ENCODE peak calls at places on chromosomes 6 and 20, in eight cellular contexts. R is colonic mucosa, A is gastrocnemius medialis, I is upper lobe of right lung, O is heart right ventricle, B is lung, N is adrenal gland, W is thoracic aorta. Q is an unnamed sample. For H3K27me3, the result is how much of the 10 kb centered on the place peaks cover.

GRCh38 chr6:5203571-5203970 is 57.2 kb downstream of the LYRM4 start:
- DNase-seq in R (no peak), A (no peak), I (no peak), O (no peak), B (no peak), N (no peak), W (no peak), Q (no peak)

GRCh38 chr6:56689114-56689513 is 46.4 kb upstream of the DST start:
- DNase-seq in R (no peak), A (no peak), I (no peak), O (no peak), B (no peak), N (no peak), W (no peak), Q (no peak)

GRCh38 chr6:118146584-118146983 is 239.5 kb downstream of the SLC35F1 start:
- DNase-seq in R (no peak), A (no peak), I (no peak), O (no peak), B (no peak), N (no peak), W (no peak), Q (no peak)

GRCh38 chr6:107698146-107698545 is 126.0 kb downstream of the SCML4 start:
- DNase-seq in R (no peak), A (no peak), I (no peak), O (no peak), B (no peak), N (no peak), W (no peak), Q (peak)

GRCh38 chr6:169589293-169589692 is 112.5 kb downstream of the WDR27 start:
- DNase-seq in R (peak), A (no peak), I (no peak), O (no peak), B (no peak), N (peak), W (no peak), Q (no peak)

GRCh38 chr6:158021814-158022748 is 40.4 kb downstream of the SYNJ2 start:
- DNase-seq in R (no peak), A (no peak), I (peak), O (no peak), B (no peak), N (no peak), W (no peak), Q (no peak)

GRCh38 chr6:83696674-83697073 is 12.2 kb downstream of the SNAP91 start:
- DNase-seq in R (no peak), A (no peak), I (no peak), O (no peak), B (no peak), N (no peak), W (no peak), Q (no peak)

GRCh38 chr6:113719056-113719455 is 138.1 kb upstream of the MARCKS start:
- DNase-seq in R (peak), A (no peak), I (no peak), O (no peak), B (no peak), N (no peak), W (no peak), Q (no peak)

GRCh38 chr6:37699138-37699766 is 1.6 kb upstream of the MDGA1 start:
- DNase-seq in R (no peak), A (no peak), I (no peak), O (no peak), B (no peak), N (peak), W (no peak), Q (no peak)

GRCh38 chr6:4693566-4693965 is 82.6 kb upstream of the CDYL start:
- DNase-seq in R (no peak), A (no peak), I (no peak), O (no peak), B (no peak), N (no peak), W (no peak), Q (no peak)

GRCh38 chr20:56983813-56984212 is 282.6 kb downstream of the BMP7 start:
- DNase-seq in R (no peak), A (no peak), I (no peak), O (no peak), B (no peak), N (no peak), W (no peak), Q (no peak)

GRCh38 chr6:56378507-56378906 is 131.1 kb upstream of the COL21A1 start:
- DNase-seq in R (no peak), A (no peak), I (no peak), O (no peak), B (no peak), N (no peak), W (no peak), Q (no peak)

GRCh38 chr6:131765081-131765852 is 42.6 kb upstream of the ENPP1 start:
- DNase-seq in R (no peak), A (no peak), I (no peak), O (no peak), B (no peak), N (no peak), W (no peak), Q (peak)

GRCh38 chr6:225121-225721 is 67.1 kb upstream of the DUSP22 start:
- DNase-seq in R (no peak), A (no peak), I (peak), O (no peak), B (no peak), N (peak), W (no peak), Q (no peak)

GRCh38 chr20:57658447-57659130 is 38.4 kb upstream of the ZBP1 start:
- DNase-seq in R (peak), A (peak), I (peak), O (no peak), B (no peak), N (peak), W (no peak), Q (no peak)

GRCh38 chr6:148616811-148617210 is 130.0 kb upstream of the UST start:
- DNase-seq in R (no peak), A (no peak), I (no peak), O (no peak), B (no peak), N (no peak), W (no peak), Q (no peak)

GRCh38 chr6:36615018-36615761 is 21.0 kb downstream of the SRSF3 start:
- DNase-seq in R (peak), A (peak), I (no peak), O (no peak), B (no peak), N (peak), W (no peak), Q (no peak)

GRCh38 chr20:34473262-34473883 is 42.8 kb upstream of the DYNLRB1 start:
- DNase-seq in R (peak), A (peak), I (no peak), O (peak), B (no peak), N (peak), W (no peak), Q (no peak)

GRCh38 chr20:13348301-13349239 is 127.5 kb downstream of the ISM1 start:
- DNase-seq in R (no peak), A (no peak), I (no peak), O (no peak), B (no peak), N (no peak), W (no peak), Q (no peak)

GRCh38 chr6:107192739-107193296 is 77.5 kb upstream of the BEND3 start:
- DNase-seq in R (no peak), A (peak), I (no peak), O (no peak), B (no peak), N (no peak), W (no peak), Q (no peak)

GRCh38 chr20:3572151-3572550 is 91.0 kb downstream of the GFRA4 start:
- DNase-seq in R (no peak), A (no peak), I (no peak), O (no peak), B (no peak), N (no peak), W (no peak), Q (no peak)

GRCh38 chr6:140752234-140752633 is 1377.8 kb upstream of the CITED2 start:
- DNase-seq in R (no peak), A (no peak), I (no peak), O (no peak), B (no peak), N (no peak), W (no peak), Q (no peak)

GRCh38 chr20:4918473-4918872 is 82.8 kb downstream of the SLC23A2 start:
- DNase-seq in R (no peak), A (no peak), I (no peak), O (no peak), B (no peak), N (no peak), W (no peak), Q (no peak)

GRCh38 chr6:138371452-138371711 is 6.3 kb upstream of the SMIM28 start:
- DNase-seq in R (no peak), A (no peak), I (no peak), O (no peak), B (no peak), N (no peak), W (no peak), Q (no peak)

GRCh38 chr6:90406142-90406794 is 109.6 kb upstream of the BACH2 start:
- DNase-seq in R (no peak), A (no peak), I (no peak), O (no peak), B (no peak), N (no peak), W (no peak), Q (no peak)

GRCh38 chr6:1552296-1552761 is 57.4 kb upstream of the FOXC1 start:
- DNase-seq in R (no peak), A (peak), I (no peak), O (no peak), B (no peak), N (no peak), W (no peak), Q (no peak)

GRCh38 chr6:100228437-100229424 is 234.7 kb upstream of the MCHR2 start:
- DNase-seq in R (peak), A (peak), I (peak), O (peak), B (peak), N (peak), W (no peak), Q (no peak)

GRCh38 chr20:50844430-50845100 is 49.7 kb downstream of the BCAS4 start:
- DNase-seq in R (no peak), A (no peak), I (no peak), O (no peak), B (no peak), N (no peak), W (peak), Q (no peak)

GRCh38 chr6:130575971-130576370 is 210.2 kb downstream of the TMEM200A start:
- DNase-seq in R (peak), A (no peak), I (no peak), O (no peak), B (no peak), N (no peak), W (no peak), Q (no peak)

GRCh38 chr6:29620629-29621028 is 12.4 kb downstream of the GABBR1 start:
- DNase-seq in R (no peak), A (no peak), I (no peak), O (no peak), B (no peak), N (no peak), W (no peak), Q (no peak)

GRCh38 chr6:29619578-29619977 is 13.4 kb downstream of the GABBR1 start:
- DNase-seq in R (no peak), A (no peak), I (no peak), O (no peak), B (no peak), N (no peak), W (no peak), Q (no peak)

DNA sequence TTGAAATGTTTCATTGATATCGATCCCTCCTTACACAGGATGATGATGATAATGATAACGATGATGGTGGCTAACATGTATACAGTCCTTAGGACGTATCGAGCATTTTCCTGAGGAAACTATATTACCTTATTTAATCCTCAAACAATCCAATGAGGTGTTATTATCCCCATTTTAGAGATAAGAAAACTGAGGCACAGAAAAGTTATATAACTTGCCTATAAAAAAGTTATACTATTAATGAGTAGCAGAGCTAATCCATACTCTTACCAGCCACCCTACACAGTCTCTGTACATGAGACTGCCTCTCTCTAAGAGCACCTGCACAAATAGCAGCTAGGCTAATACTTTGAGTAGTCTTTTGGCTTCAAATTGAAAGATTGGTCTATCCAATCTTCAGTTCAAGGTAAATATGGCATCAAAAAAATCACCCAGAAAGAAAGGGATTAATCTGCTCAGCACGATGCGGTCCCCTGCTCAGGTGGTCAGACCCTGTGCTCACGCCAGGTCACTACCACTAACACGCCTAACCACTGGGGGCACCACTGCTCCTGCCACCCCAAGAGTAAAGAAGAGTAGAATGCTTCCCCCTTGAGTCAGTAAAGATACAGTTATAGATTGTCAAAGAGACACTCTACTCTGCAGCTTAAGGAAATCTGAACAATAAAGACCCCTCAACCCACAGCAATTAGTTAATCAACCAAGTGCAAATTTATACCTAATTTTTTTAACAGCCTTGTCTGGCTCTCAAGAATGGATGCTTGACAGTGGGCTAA is 15.0 kb downstream of the GABBR1 start:
- DNase-seq in R (no peak), A (no peak), I (no peak), O (no peak), B (no peak), N (no peak), W (no peak), Q (no peak)
- TF ChIP-seq CTCF in R (no peak), A (no peak), I (no peak), O (no peak), B (no peak), N (no peak), W (no peak), Q (peak)

GRCh38 chr6:50819906-50820589 is 1.4 kb downstream of the TFAP2B start:
- DNase-seq in R (no peak), A (no peak), I (peak), O (no peak), B (no peak), N (no peak), W (no peak), Q (no peak)
- H3K4me3 ChIP-seq in R (no peak), A (peak), I (no peak), O (peak), B (no peak), N (no peak), W (peak), Q (no peak)

GRCh38 chr6:167745660-167746376 is 80.9 kb upstream of the AFDN start:
- DNase-seq in R (no peak), A (peak), I (no peak), O (peak), B (no peak), N (no peak), W (no peak), Q (no peak)

GRCh38 chr6:167748046-167748445 is 78.7 kb upstream of the AFDN start:
- DNase-seq in R (no peak), A (no peak), I (no peak), O (no peak), B (no peak), N (peak), W (no peak), Q (no peak)

GRCh38 chr6:167747645-167748044 is 79.1 kb upstream of the AFDN start:
- DNase-seq in R (no peak), A (no peak), I (no peak), O (no peak), B (no peak), N (peak), W (no peak), Q (no peak)

GRCh38 chr6:167746377-167747151 is 80.1 kb upstream of the AFDN start:
- DNase-seq in R (no peak), A (no peak), I (no peak), O (no peak), B (no peak), N (no peak), W (no peak), Q (no peak)

DNA sequence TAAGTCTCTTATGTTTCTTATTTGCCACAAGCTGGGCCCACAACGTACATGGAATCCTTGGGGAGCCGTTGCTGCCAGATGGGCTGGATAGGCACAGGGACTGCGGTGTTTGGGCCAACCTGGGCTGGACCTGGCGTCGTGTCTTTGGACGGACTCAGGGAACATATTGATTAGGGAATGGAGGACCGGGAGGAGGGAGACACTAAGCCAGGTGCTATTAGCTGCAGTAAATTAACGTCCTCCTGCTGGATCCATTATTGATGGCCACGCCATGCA is 79.6 kb upstream of the AFDN start:
- DNase-seq in R (no peak), A (no peak), I (no peak), O (no peak), B (no peak), N (no peak), W (no peak), Q (no peak)
- H3K27me3 ChIP-seq in R (under half), A (under half), I (under half), O (under half), B (under half), N (under half), W (under half), Q (under half)

DNA sequence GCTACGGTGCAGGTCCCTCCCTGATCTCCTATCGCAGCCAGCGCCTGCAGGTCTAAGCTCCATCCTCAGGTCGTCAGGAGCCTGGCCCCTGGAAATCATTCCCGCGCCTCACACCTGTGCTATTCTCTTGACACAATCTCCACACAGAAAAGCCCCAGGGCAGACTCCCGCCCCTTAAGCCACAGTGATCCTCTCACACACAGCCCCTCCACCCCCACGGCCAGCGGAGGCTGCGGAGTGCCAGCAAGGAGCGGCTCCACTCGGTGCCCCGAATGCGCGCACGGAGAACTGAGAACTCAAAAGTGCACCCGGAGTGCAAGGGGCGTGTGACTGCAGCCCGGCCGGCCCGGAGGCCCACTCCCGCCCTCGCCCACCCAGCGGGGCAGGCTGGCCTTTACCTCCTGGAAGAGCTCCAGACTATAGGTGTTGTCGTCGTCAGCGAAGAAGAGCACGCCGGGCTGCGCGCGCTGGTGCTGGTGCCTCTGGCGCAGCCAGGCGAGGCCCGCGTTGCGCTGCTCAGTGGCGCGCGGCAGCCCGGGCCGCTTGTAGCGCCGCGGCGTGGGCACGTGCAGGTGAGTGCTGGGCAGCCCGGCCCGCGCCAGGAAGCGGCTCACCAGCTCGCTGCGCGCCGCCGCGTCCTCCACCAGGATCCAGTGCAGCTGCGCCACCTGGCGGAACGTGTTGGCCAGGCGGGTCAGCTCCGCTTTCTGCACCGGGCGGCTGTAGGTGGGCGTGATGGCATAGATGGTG is 1.2 kb downstream of the B3GAT2 start:
- DNase-seq in R (peak), A (peak), I (peak), O (peak), B (peak), N (peak), W (peak), Q (no peak)
- TF ChIP-seq CTCF in R (peak), A (peak), I (peak), O (peak), B (peak), N (peak), W (peak), Q (peak)

GRCh38 chr6:136582702-136583471 is 32.7 kb upstream of the MAP7 start:
- DNase-seq in R (no peak), A (no peak), I (no peak), O (no peak), B (no peak), N (no peak), W (no peak), Q (peak)
- H3K4me3 ChIP-seq in R (no peak), A (no peak), I (no peak), O (no peak), B (no peak), N (no peak), W (no peak), Q (no peak)

DNA sequence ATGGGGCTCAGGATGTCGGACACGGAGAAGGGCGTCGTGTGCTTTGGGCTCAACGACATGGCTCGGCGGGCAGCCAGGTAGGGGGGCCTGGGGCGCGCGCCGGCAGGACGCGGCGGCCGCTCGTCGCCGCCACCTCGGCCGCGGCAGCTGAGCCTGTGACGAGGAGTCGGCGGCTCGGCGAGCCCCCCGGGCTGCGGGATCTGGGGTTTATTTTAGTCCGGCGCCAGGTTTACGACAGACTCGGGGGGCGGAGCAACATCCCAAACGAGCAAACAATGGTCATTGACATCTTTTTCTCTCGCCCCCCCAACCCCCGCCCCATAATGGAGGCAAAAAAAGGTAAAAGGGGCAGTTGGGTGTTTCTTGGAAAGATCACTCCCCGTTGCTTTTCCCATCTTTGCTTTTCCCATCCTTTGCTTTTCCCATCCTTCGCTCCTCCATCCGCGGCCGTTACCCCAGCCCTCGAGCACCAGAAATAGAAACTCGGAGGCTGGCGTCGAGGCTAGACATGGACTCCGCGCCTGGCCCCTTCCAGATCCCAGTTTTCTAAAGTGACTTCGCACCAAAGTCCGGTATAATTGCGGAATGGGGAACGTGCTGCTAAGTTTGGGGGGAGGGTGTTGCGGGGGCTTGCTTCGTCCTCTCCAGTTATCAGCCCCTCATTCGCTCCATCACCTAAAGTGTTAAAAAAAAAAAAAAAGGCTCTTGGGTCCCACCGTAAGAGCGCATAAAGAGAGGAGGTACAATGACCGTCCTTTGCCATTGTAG is at the start of gene NKX2-4:
- DNase-seq in R (no peak), A (no peak), I (no peak), O (no peak), B (no peak), N (no peak), W (no peak), Q (no peak)
- H3K27me3 ChIP-seq in R (half or more), A (half or more), I (half or more), O (half or more), B (under half), N (half or more), W (half or more), Q (under half)